ENCODE peak calls at places on chromosomes 5 and 9, in five cellular contexts. M, L, V, R and Y are unnamed samples.

GRCh38 chr9:69932901-69933300 is 110.7 kb upstream of the MAMDC2 start:
- DNase-seq in M (peak; percentile 73), R (no peak), L (no peak), V (no peak), Y (no peak)

GRCh38 chr5:399296-400281 is 43.4 kb upstream of the EXOC3 start:
- DNase-seq in L (peak; percentile 95), V (peak; percentile 94), M (peak; percentile 91), R (no peak), Y (peak; percentile 85)

GRCh38 chr5:39461007-39461682 is 36.4 kb upstream of the DAB2 start:
- DNase-seq in V (no peak), R (no peak), M (no peak), L (no peak), Y (no peak)

GRCh38 chr9:124011460-124012301 is at the start of gene LHX2:
- DNase-seq in V (no peak), R (no peak), M (peak; percentile 98), L (peak; percentile 81), Y (no peak)

GRCh38 chr5:113020461-113021273 is 44.1 kb downstream of the DCP2 start:
- DNase-seq in R (no peak), L (no peak), V (no peak), M (no peak), Y (no peak)

GRCh38 chr9:98450486-98450885 is 195.0 kb upstream of the TBC1D2 start:
- DNase-seq in L (no peak), R (no peak), V (no peak), M (no peak), Y (no peak)

GRCh38 chr5:23631283-23632045 is 124.1 kb downstream of the PRDM9 start:
- DNase-seq in V (no peak), R (no peak), L (no peak), M (no peak), Y (no peak)

GRCh38 chr5:39058984-39059565 is 15.1 kb downstream of the RICTOR start:
- DNase-seq in L (no peak), R (no peak), V (no peak), M (no peak), Y (no peak)

GRCh38 chr9:14806941-14807340 is 84.4 kb upstream of the CER1 start:
- DNase-seq in R (no peak), M (no peak), L (no peak), V (no peak), Y (no peak)

GRCh38 chr5:82991678-82992323 is 85.4 kb downstream of the TMEM167A start:
- DNase-seq in L (no peak), M (no peak), R (no peak), V (no peak), Y (no peak)

GRCh38 chr9:115063058-115063850 is 54.7 kb downstream of the TNC start:
- DNase-seq in L (no peak), V (no peak), R (no peak), M (no peak), Y (no peak)

GRCh38 chr5:61949054-61949679 is 356.8 kb upstream of the KIF2A start:
- DNase-seq in M (no peak), L (no peak), R (no peak), V (no peak), Y (no peak)

GRCh38 chr5:153777681-153778080 is 261.0 kb downstream of the FAM114A2 start:
- DNase-seq in R (no peak), V (no peak), L (no peak), M (peak; percentile 90), Y (no peak)

GRCh38 chr5:99879791-99880511 is 655.2 kb upstream of the FAM174A start:
- DNase-seq in L (peak; percentile 21), V (no peak), M (no peak), R (no peak), Y (no peak)

GRCh38 chr5:91864902-91865420 is 481.8 kb upstream of the ARRDC3 start:
- DNase-seq in L (no peak), M (no peak), V (no peak), R (no peak), Y (no peak)

DNA sequence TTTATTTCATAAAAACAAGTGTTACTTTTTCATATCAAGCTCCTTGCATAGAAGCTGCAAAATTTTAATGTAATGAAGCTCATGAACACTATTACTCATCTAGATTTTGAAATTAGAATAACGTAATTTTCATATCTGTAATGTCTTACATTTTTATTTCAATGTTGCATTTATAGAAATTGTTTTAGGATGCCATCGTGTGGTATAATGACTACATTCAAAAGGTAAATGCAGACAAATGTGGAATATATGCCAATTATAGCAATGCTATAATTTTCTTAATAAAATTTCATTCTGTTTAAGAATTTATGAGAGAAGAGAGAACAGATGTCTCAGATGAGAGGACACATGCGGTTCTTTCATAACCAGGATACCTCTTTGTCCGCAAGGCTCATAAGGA is 230.2 kb downstream of the TMEM232 start:
- DNase-seq in L (no peak), M (no peak), V (no peak), R (no peak), Y (no peak)
- TF ChIP-seq CTCF in L (no peak), M (no peak), V (no peak), R (no peak), Y (no peak)

DNA sequence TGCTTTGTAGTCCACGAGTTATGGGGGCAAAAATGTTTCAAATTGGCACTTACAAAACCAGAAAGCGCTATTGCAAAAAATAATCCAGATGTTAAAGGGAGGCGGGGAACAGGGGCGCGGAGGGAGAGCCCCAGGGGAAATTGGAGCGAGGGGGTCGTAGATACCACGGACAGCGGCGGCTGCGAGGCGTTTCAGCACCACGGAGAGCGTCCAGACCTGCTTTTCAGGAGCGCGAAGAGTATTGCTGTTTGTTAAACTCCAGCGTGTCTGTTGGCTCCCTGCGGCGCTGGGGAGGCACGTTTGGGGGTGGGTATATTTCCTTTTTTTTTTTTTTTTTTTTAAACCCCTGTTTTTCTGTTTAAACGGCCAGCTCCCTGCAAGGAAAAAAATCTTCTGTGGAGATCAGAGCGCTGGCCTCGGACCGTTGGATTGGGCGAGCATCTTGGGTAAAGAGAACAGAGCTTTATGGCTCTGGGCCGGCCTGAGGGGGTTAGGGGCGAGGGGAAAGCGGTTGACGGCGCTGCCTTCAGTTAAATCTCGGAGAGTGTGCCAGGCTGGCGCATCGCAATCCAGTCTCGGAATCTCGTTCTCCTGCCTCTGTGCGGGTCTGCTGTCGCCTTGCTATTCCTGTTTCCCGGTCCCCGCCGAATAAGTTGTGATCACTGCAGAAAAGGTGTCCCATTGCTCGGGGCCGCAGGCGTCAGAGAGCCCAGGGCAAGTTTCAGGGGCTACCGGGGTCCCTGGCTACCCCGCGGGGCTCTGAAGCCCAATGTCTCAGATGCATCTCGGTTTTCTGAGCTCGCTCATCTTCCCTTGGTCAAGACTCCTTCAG is at the start of gene GLRA1:
- DNase-seq in V (peak; percentile 52), L (no peak), R (peak; percentile 45), M (peak; percentile 93), Y (no peak)
- H3K27me3 ChIP-seq in V (no peaks in the 10 kb centered on the region), L (peaks cover 31% of the 10 kb centered on the region), R (no peaks in the 10 kb centered on the region), M (peaks cover 97% of the 10 kb centered on the region), Y (no peaks in the 10 kb centered on the region)

DNA sequence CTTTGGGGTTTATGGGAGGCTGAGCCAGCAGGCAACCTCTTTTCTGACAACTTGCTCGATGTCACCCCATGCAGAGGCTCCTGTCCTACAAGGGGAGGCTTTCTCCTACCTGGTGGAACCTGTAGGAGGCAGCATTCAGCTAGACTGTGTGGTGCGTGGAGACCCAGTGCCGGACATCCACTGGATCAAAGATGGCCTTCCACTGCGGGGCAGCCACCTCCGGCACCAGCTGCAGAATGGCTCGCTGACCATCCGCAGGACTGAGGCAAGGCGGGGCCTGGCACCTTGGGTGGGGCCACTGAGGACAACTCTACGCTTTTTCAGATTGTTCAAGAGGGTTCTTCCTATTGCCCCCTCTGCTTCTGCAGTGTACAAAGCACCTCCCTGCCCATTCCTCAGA is 36.1 kb upstream of the ASS1 start:
- DNase-seq in R (no peak), L (no peak), M (no peak), V (no peak), Y (no peak)
- TF ChIP-seq CTCF in R (no peak), L (no peak), M (peak; percentile 6), V (no peak), Y (no peak)

DNA sequence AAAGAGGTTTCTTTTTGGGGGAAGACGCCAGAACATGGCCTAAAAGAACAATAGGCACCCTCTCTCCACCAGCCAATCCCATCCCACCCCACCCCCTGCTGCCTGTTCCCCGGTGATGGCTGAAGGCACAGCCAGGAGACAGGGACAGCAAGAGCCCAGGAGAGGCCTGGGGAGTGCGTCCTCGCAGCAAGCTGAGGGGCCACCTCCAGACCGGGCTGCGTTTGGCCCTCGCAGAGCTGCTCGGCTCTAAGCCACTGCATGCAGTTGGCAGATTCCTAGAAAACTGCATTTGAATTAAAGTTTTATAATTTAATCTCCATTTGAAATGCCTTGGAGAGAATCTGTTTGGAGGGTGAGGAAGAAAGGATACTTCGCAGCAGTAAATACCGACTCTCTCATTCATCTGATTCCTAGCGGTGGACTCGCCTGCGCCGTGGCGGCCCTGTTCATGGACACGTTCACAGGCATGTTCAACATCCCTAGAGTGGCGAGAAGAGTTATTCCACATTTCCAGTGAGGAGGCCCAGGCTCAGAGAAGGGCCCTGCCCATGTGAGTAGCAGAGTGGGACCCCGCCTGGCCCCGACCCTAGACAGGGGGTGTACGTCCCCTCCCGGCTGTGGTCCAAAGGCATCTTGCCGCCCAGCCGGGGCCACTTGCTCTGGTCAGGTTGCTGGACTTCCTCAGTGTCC is 55.8 kb downstream of the TSPAN17 start:
- DNase-seq in L (no peak), R (no peak), V (no peak), M (no peak), Y (no peak)
- H3K27me3 ChIP-seq in L (peaks cover 51% of the 10 kb centered on the region), R (no peaks in the 10 kb centered on the region), V (no peaks in the 10 kb centered on the region), M (no peaks in the 10 kb centered on the region), Y (no peaks in the 10 kb centered on the region)

DNA sequence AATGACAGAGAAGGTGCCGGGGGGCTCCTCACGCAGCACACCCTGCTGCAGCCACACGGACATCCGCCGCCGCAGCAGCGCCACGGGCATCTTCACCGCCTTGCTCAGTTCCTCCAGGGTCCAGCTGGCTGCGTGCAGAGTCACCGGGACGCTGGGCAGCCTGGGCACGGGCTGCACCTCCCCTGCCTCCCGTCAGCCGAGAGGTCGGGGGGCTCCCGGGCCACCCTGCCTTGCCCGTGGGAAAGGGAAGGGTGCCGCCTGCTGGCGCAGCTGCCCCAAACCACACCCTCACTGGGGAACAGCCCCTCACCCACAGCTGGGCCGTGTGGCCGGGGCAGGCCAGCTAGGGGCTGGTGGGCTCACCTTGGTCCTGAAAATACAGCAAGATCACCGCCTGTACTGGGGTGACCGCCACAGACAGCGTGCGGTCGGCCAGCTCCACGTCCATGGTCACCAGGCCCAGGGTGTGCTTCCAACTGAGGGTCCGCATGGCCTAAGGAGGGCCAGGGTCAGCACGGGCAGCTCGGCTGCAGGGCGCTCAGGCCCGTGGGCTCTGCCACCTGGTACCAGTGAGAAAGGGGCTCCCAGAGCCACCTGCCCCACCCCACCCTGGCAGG is 3.6 kb upstream of the TMEM210 start:
- DNase-seq in R (peak; percentile 37), V (no peak), M (peak; percentile 62), L (no peak), Y (no peak)
- TF ChIP-seq CTCF in R (no peak), V (no peak), M (peak; percentile 50), L (no peak), Y (no peak)

DNA sequence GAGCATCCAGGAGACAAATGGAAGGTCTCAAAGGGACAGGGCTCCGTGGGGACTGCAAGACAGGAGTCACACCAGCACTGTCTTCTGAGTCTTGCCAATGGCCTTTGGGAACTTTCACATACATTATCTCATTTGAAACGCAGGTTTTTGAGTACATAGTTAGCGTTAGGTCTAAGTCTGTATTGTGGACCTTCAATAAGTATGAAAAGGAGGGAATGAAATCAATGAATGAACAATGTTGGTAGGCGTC is 442 bp upstream of the DCTN4 start:
- DNase-seq in M (no peak), R (no peak), L (no peak), V (no peak), Y (no peak)
- H3K27me3 ChIP-seq in M (no peaks in the 10 kb centered on the region), R (no peaks in the 10 kb centered on the region), L (no peaks in the 10 kb centered on the region), V (no peaks in the 10 kb centered on the region), Y (no peaks in the 10 kb centered on the region)

GRCh38 chr5:170293273-170293672 is 4.3 kb downstream of the LCP2 start:
- DNase-seq in R (peak; percentile 64), M (no peak), L (peak; percentile 94), V (no peak), Y (no peak)
- TF ChIP-seq CTCF in R (no peak), M (no peak), L (no peak), V (no peak), Y (no peak)

GRCh38 chr5:7848296-7848695 is 2.6 kb downstream of the CFAP90 start:
- DNase-seq in R (no peak), V (no peak), L (no peak), M (no peak), Y (no peak)
- H3K27me3 ChIP-seq in R (no peaks in the 10 kb centered on the region), V (no peaks in the 10 kb centered on the region), L (peaks cover 40% of the 10 kb centered on the region), M (peaks cover 22% of the 10 kb centered on the region), Y (peaks cover 4% of the 10 kb centered on the region)